ENCODE peak calls at places on chromosomes 1 and 21, in five cellular contexts. W is PC-9, O is gastrocnemius medialis, F is fibroblast of lung, Y is omental fat pad. G is an unnamed sample.

GRCh38 chr21:45283611-45284455 is 3.9 kb downstream of the POFUT2 start:
- DNase-seq in W (no peak), O (no peak), F (no peak), Y (no peak), G (no peak)

GRCh38 chr1:224897501-224897900 is 32.0 kb upstream of the DNAH14 start:
- DNase-seq in W (no peak), O (no peak), F (peak; percentile 24), Y (no peak), G (peak; percentile 23)

GRCh38 chr1:179141592-179142244 is 59.8 kb downstream of the TOR3A start:
- DNase-seq in W (no peak), O (no peak), F (peak; percentile 89), Y (no peak), G (peak; percentile 90)

GRCh38 chr1:179127163-179127895 is 45.5 kb downstream of the TOR3A start:
- DNase-seq in W (no peak), O (no peak), F (peak; percentile 79), Y (no peak), G (peak; percentile 30)

GRCh38 chr1:9844106-9844505 is 20.3 kb upstream of the CLSTN1 start:
- DNase-seq in W (no peak), O (no peak), F (no peak), Y (no peak), G (peak; percentile 48)

GRCh38 chr1:44294588-44295007 is 60.5 kb downstream of the ERI3 start:
- DNase-seq in W (no peak), O (peak; percentile 48), F (peak; percentile 83), Y (no peak), G (peak; percentile 3)

GRCh38 chr1:117093870-117094621 is 27.5 kb downstream of the TRIM45 start:
- DNase-seq in W (peak; percentile 31), O (no peak), F (peak; percentile 95), Y (no peak), G (peak; percentile 78)

GRCh38 chr1:109844609-109845008 is 66.0 kb upstream of the CSF1 start:
- DNase-seq in W (no peak), O (no peak), F (no peak), Y (no peak), G (no peak)

GRCh38 chr1:241228339-241228738 is 128.7 kb downstream of the RGS7 start:
- DNase-seq in W (no peak), O (no peak), F (no peak), Y (no peak), G (no peak)

GRCh38 chr1:4561213-4561612 is 93.2 kb upstream of the AJAP1 start:
- DNase-seq in W (no peak), O (no peak), F (no peak), Y (no peak), G (no peak)

GRCh38 chr21:32653326-32653901 is 41.2 kb upstream of the CFAP298 start:
- DNase-seq in W (no peak), O (no peak), F (no peak), Y (no peak), G (peak; percentile 27)

GRCh38 chr21:45517249-45518065 is 24.8 kb downstream of the SLC19A1 start:
- DNase-seq in W (no peak), O (no peak), F (no peak), Y (no peak), G (peak; percentile 64)

GRCh38 chr1:52707927-52708655 is 9.9 kb upstream of the COA7 start:
- DNase-seq in W (no peak), O (no peak), F (peak; percentile 94), Y (no peak), G (peak; percentile 17)

GRCh38 chr21:42463861-42464515 is 32.0 kb downstream of the RSPH1 start:
- DNase-seq in W (no peak), O (peak; percentile 45), F (peak; percentile 61), Y (no peak), G (peak; percentile 81)

GRCh38 chr1:71593523-71593922 is 512.7 kb upstream of the ZRANB2 start:
- DNase-seq in W (no peak), O (no peak), F (no peak), Y (no peak), G (peak; percentile 22)

GRCh38 chr1:20409017-20409416 is 77.0 kb downstream of the CAMK2N1 start:
- DNase-seq in W (no peak), O (no peak), F (no peak), Y (no peak), G (no peak)

GRCh38 chr1:240474133-240474614 is 137.8 kb downstream of the GREM2 start:
- DNase-seq in W (no peak), O (no peak), F (peak; percentile 88), Y (no peak), G (peak; percentile 90)

GRCh38 chr21:42191978-42192595 is 26.9 kb upstream of the ABCG1 start:
- DNase-seq in W (no peak), O (no peak), F (peak; percentile 18), Y (no peak), G (no peak)

GRCh38 chr1:204075890-204076837 is 3.2 kb downstream of the SOX13 start:
- DNase-seq in W (no peak), O (no peak), F (no peak), Y (no peak), G (no peak)

GRCh38 chr1:204072951-204073836 is at the start of gene SOX13:
- DNase-seq in W (peak; percentile 83), O (peak; percentile 79), F (peak; percentile 88), Y (no peak), G (peak; percentile 98)

GRCh38 chr1:204073837-204074273 is 940 bp downstream of the SOX13 start:
- DNase-seq in W (no peak), O (no peak), F (peak; percentile 32), Y (no peak), G (no peak)

GRCh38 chr1:204075116-204075636 is 2.3 kb downstream of the SOX13 start:
- DNase-seq in W (peak; percentile 17), O (no peak), F (no peak), Y (no peak), G (no peak)

GRCh38 chr1:204074274-204075115 is 1.6 kb downstream of the SOX13 start:
- DNase-seq in W (peak; percentile 47), O (peak; percentile 45), F (peak; percentile 68), Y (no peak), G (peak; percentile 71)
- TF ChIP-seq CTCF in W (no peak), O (no peak), F (no peak), Y (no peak), G (no peak)

DNA sequence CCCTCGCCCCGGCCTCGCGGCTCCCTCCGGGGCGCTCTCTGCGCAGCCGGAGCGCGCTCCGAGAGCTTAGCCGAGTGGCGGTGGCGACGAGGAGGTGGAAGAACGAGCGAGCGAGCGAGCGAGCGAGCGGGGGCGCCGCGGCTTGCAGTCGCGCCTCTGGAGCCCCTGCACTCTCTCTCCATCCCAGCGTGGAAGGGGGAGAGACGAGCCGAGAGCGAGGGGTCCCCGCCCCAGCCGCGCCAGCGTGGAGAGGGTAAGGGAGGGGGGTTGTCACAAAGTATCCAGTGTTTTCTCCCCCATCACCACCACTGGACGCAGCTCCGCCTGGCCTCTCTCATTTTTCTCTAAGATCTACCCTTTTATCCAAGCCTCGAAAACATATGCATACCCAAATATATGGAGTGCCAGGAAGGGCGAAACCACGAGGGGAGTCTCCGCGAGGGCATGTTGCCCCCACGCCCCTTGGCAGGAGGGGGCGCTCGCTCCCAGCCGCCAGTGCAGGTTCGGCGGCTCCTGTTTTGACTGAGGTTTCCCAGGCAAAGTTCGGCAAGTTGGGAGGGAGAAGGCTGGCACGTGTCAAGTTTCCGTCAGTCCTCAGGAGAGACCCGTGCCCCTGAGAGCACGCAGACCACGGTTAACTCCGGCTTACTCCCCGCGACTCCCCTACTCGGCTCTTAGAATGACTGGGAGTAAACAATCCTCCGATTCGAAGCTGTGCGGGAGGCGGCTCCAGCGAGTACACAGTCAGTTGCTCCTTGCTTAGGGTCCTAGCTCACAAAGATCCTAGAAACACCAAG is 569 bp upstream of the DAB1 start:
- DNase-seq in W (no peak), O (no peak), F (peak; percentile 32), Y (no peak), G (no peak)
- TF ChIP-seq CTCF in W (no peak), O (peak; percentile 39), F (peak; percentile 65), Y (no peak), G (no peak)

GRCh38 chr1:202069670-202070069 is 53.0 kb upstream of the GPR37L1 start:
- DNase-seq in W (no peak), O (no peak), F (no peak), Y (no peak), G (no peak)
- TF ChIP-seq CTCF in W (no peak), O (no peak), F (no peak), Y (no peak), G (no peak)

GRCh38 chr1:17759114-17759513 is 4.0 kb downstream of the ACTL8 start:
- DNase-seq in W (peak; percentile 8), O (no peak), F (no peak), Y (no peak), G (no peak)
- TF ChIP-seq CTCF in W (peak; percentile 52), O (no peak), F (no peak), Y (no peak), G (no peak)

GRCh38 chr1:62285984-62286481 is 33.2 kb downstream of the KANK4 start:
- DNase-seq in W (no peak), O (no peak), F (no peak), Y (no peak), G (no peak)

GRCh38 chr1:62288224-62288623 is 31.0 kb downstream of the KANK4 start:
- DNase-seq in W (no peak), O (no peak), F (peak; percentile 23), Y (no peak), G (no peak)

GRCh38 chr1:62285440-62285839 is 33.8 kb downstream of the KANK4 start:
- DNase-seq in W (no peak), O (no peak), F (no peak), Y (no peak), G (peak; percentile 64)

GRCh38 chr1:62288669-62289068 is 30.6 kb downstream of the KANK4 start:
- DNase-seq in W (no peak), O (no peak), F (no peak), Y (no peak), G (no peak)

DNA sequence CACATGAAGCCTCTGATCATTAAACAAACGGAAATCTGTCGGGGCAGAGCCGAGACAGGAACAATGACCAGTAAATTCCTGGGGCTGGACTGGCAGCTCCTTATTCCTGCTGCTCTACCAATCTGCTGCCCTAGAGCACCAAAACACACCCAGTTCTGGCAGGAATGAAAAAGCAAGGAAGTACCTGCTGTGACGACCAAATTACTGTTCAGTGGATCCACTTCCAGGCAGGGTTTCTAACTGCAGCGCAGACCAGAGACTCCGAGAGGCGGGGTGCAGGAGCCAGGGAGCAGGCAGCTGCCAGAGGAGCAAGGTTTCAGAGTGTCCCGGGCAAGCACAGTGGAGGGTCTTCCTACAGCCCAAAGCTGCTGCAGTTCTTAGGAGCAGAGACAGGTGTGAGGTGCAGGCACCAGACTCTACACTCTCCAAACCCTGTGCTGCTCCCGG is 32.4 kb downstream of the KANK4 start:
- DNase-seq in W (peak; percentile 39), O (no peak), F (peak; percentile 36), Y (no peak), G (peak; percentile 47)
- TF ChIP-seq CTCF in W (no peak), O (no peak), F (no peak), Y (no peak), G (no peak)

DNA sequence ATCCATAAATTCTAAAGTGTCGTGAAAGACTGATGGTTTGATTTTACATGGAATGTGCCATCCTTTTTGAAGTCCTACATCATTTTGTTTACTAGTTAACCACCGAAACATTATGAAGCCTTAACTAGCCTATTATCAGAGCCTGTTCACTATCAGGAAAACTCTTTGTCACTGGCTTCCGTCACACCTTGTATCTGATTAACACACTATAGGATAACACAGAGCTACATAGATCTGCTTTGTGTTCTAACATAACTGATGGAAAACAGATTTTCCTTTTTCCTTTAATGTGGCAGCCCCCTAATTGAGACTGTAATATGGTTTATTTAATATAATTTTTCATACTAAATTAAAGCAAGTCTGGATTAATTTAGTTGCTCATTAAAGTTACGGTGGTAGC is 74.5 kb upstream of the SCYL3 start:
- DNase-seq in W (no peak), O (no peak), F (no peak), Y (no peak), G (no peak)
- TF ChIP-seq CTCF in W (no peak), O (no peak), F (no peak), Y (no peak), G (no peak)

G was measured in MCF 10A.